ENCODE peak calls at places on chromosomes 1 and 21, in eight cellular contexts. U is non-pigmented ciliary epithelial cell; Y is right lobe of liver; P is aorta; J is Calu3; G is NCI-H2081; S is midbrain; O is activated T-cell treated with anti-CD3 and anti-CD28 coated beads, Interleukin-2, amount 50 U/mL, for 72 hours. R is an unnamed sample.

GRCh38 chr1:201319631-201320030 is 36.3 kb downstream of the PKP1 start:
- DNase-seq in J (no peak), O (no peak), Y (no peak), G (no peak), P (peak; percentile 57), U (no peak), S (no peak), R (no peak)

GRCh38 chr1:185284533-185285244 is 32.4 kb downstream of the IVNS1ABP start:
- DNase-seq in U (no peak), J (no peak), S (no peak), Y (no peak), G (no peak), O (no peak), P (no peak), R (no peak)

GRCh38 chr21:41112740-41113692 is 54.9 kb upstream of the BACE2 start:
- DNase-seq in G (no peak), O (no peak), S (peak; percentile 20), Y (no peak), P (no peak), U (peak; percentile 83), J (no peak), R (peak; percentile 74)

GRCh38 chr1:198499588-198499987 is 40.9 kb downstream of the ATP6V1G3 start:
- DNase-seq in Y (no peak), J (no peak), P (no peak), S (no peak), G (no peak), O (no peak), U (no peak), R (no peak)

GRCh38 chr1:33410091-33410701 is 20.7 kb downstream of the PHC2 start:
- DNase-seq in P (no peak), Y (no peak), J (no peak), S (peak; percentile 71), U (no peak), O (no peak), G (peak; percentile 55), R (peak; percentile 85)

GRCh38 chr1:205510308-205510950 is 6.0 kb downstream of the CDK18 start:
- DNase-seq in O (no peak), J (no peak), U (no peak), Y (no peak), S (no peak), G (peak; percentile 45), P (no peak), R (no peak)

GRCh38 chr1:223363057-223363855 is 720 bp downstream of the SUSD4 start:
- DNase-seq in G (peak; percentile 38), O (peak; percentile 19), Y (no peak), S (no peak), U (no peak), J (peak; percentile 15), P (peak; percentile 81), R (peak; percentile 20)

GRCh38 chr1:151570819-151571218 is 30.7 kb downstream of the TUFT1 start:
- DNase-seq in Y (no peak), O (no peak), J (no peak), S (no peak), P (no peak), U (no peak), G (peak; percentile 90), R (no peak)

GRCh38 chr1:62356257-62356835 is 37.1 kb upstream of the KANK4 start:
- DNase-seq in Y (no peak), P (no peak), J (peak; percentile 14), U (peak; percentile 55), O (no peak), G (no peak), S (no peak), R (peak; percentile 30)

GRCh38 chr1:167555971-167556714 is 2.6 kb upstream of the CREG1 start:
- DNase-seq in P (peak; percentile 84), S (peak; percentile 70), Y (peak; percentile 80), G (peak; percentile 74), O (peak; percentile 78), J (peak; percentile 82), U (no peak), R (peak; percentile 85)

GRCh38 chr21:32426066-32426465 is 13.6 kb downstream of the EVA1C start:
- DNase-seq in Y (no peak), J (no peak), O (no peak), U (no peak), S (no peak), P (no peak), G (no peak), R (no peak)

GRCh38 chr1:222582099-222582774 is 7.5 kb downstream of the TAF1A start:
- DNase-seq in P (no peak), O (no peak), Y (no peak), U (no peak), S (no peak), G (no peak), J (no peak), R (peak; percentile 4)

GRCh38 chr1:214290399-214291037 is 9.6 kb downstream of the SMYD2 start:
- DNase-seq in Y (no peak), U (no peak), J (no peak), P (no peak), O (no peak), S (no peak), G (no peak), R (peak; percentile 42)

GRCh38 chr1:103457856-103458255 is 67.6 kb upstream of the RNPC3 start:
- DNase-seq in Y (no peak), G (no peak), O (no peak), S (no peak), J (no peak), P (no peak), U (no peak), R (no peak)

GRCh38 chr1:25568090-25568833 is 24.9 kb downstream of the LDLRAP1 start:
- DNase-seq in U (no peak), O (no peak), Y (no peak), S (peak; percentile 67), G (no peak), J (peak; percentile 67), P (peak; percentile 88), R (peak; percentile 62)

GRCh38 chr1:68175621-68176398 is 56.5 kb downstream of the WLS start:
- DNase-seq in J (peak; percentile 63), G (peak; percentile 81), P (no peak), O (no peak), S (peak; percentile 23), U (no peak), Y (no peak), R (peak; percentile 52)